ENCODE peak calls at places on chromosomes 11 and 22, in seven cellular contexts. J, S, X, P, Q, N and M are unnamed samples.

GRCh38 chr11:58576792-58577440 is 1.3 kb upstream of the LPXN start:
- DNase-seq in J (no peak), S (peak), X (no peak), P (no peak), Q (no peak), N (no peak), M (no peak)

GRCh38 chr11:28860898-28861297 is 752.7 kb downstream of the METTL15 start:
- DNase-seq in J (no peak), S (peak), X (no peak), P (peak), Q (no peak), N (no peak), M (no peak)

GRCh38 chr22:42697542-42698013 is 23.1 kb downstream of the A4GALT start:
- DNase-seq in J (no peak), S (peak), X (peak), P (peak), Q (peak), N (no peak), M (no peak)

GRCh38 chr11:77046060-77046501 is 11.9 kb downstream of the B3GNT6 start:
- DNase-seq in J (peak), S (no peak), X (peak), P (no peak), Q (no peak), N (peak), M (no peak)

GRCh38 chr11:64996327-64996709 is 453 bp downstream of the BATF2 start:
- DNase-seq in J (no peak), S (no peak), X (no peak), P (no peak), Q (no peak), N (no peak), M (no peak)

GRCh38 chr22:40571887-40572286 is 64.6 kb downstream of the MRTFA start:
- DNase-seq in J (no peak), S (no peak), X (no peak), P (no peak), Q (no peak), N (no peak), M (no peak)

GRCh38 chr11:87019582-87020271 is 18.0 kb upstream of the TMEM135 start:
- DNase-seq in J (no peak), S (no peak), X (no peak), P (no peak), Q (no peak), N (no peak), M (no peak)

GRCh38 chr22:41403532-41404318 is 22.0 kb downstream of the TEF start:
- DNase-seq in J (peak), S (peak), X (peak), P (no peak), Q (peak), N (peak), M (peak)

GRCh38 chr11:122813176-122813917 is 25.0 kb upstream of the CRTAM start:
- DNase-seq in J (peak), S (no peak), X (no peak), P (no peak), Q (no peak), N (no peak), M (no peak)

GRCh38 chr11:22508691-22509090 is 116.9 kb downstream of the FANCF start:
- DNase-seq in J (peak), S (no peak), X (no peak), P (no peak), Q (no peak), N (no peak), M (no peak)

GRCh38 chr22:44827666-44828065 is 75.3 kb downstream of the ARHGAP8 start:
- DNase-seq in J (no peak), S (no peak), X (no peak), P (no peak), Q (no peak), N (no peak), M (no peak)

DNA sequence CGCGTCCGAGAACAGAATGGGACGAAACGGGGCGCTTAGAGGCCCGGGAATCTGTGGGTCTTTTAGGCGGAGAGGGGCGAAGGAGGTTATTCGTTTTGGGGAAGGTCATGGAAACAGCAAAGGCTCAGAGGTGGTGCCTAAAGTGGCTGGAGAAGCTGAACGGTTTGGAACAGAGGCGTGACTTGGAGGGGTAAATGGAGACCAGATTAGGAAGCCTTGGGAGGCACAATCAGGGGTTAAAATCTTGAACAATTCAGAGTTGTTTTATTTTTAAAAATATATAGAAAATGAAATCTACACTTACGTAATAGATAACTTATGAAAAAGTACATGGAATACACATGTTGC is 247 bp upstream of the PLAAT5 start:
- DNase-seq in J (no peak), S (no peak), X (no peak), P (no peak), Q (no peak), N (no peak), M (no peak)
- H3K4me3 ChIP-seq in J (peak), S (peak), X (peak), P (peak), Q (peak), N (peak), M (peak)

GRCh38 chr22:24171822-24172221 is 9.5 kb upstream of the SUSD2 start:
- DNase-seq in J (no peak), S (no peak), X (no peak), P (no peak), Q (no peak), N (no peak), M (no peak)
- H3K4me3 ChIP-seq in J (no peak), S (no peak), X (no peak), P (no peak), Q (no peak), N (no peak), M (no peak)

GRCh38 chr11:72776844-72777754 is 16.7 kb downstream of the STARD10 start:
- DNase-seq in J (no peak), S (no peak), X (no peak), P (no peak), Q (peak), N (no peak), M (no peak)
- H3K4me3 ChIP-seq in J (no peak), S (no peak), X (no peak), P (no peak), Q (no peak), N (no peak), M (no peak)

GRCh38 chr22:24507742-24508141 is 12.6 kb downstream of the UPB1 start:
- DNase-seq in J (peak), S (no peak), X (peak), P (no peak), Q (no peak), N (no peak), M (no peak)

GRCh38 chr22:24513706-24514240 is 18.6 kb downstream of the UPB1 start:
- DNase-seq in J (no peak), S (no peak), X (no peak), P (no peak), Q (no peak), N (no peak), M (no peak)

GRCh38 chr22:24514241-24515024 is 19.3 kb downstream of the UPB1 start:
- DNase-seq in J (no peak), S (no peak), X (no peak), P (no peak), Q (no peak), N (no peak), M (no peak)

GRCh38 chr22:24512043-24512442 is 16.9 kb downstream of the UPB1 start:
- DNase-seq in J (no peak), S (no peak), X (no peak), P (no peak), Q (no peak), N (no peak), M (no peak)

DNA sequence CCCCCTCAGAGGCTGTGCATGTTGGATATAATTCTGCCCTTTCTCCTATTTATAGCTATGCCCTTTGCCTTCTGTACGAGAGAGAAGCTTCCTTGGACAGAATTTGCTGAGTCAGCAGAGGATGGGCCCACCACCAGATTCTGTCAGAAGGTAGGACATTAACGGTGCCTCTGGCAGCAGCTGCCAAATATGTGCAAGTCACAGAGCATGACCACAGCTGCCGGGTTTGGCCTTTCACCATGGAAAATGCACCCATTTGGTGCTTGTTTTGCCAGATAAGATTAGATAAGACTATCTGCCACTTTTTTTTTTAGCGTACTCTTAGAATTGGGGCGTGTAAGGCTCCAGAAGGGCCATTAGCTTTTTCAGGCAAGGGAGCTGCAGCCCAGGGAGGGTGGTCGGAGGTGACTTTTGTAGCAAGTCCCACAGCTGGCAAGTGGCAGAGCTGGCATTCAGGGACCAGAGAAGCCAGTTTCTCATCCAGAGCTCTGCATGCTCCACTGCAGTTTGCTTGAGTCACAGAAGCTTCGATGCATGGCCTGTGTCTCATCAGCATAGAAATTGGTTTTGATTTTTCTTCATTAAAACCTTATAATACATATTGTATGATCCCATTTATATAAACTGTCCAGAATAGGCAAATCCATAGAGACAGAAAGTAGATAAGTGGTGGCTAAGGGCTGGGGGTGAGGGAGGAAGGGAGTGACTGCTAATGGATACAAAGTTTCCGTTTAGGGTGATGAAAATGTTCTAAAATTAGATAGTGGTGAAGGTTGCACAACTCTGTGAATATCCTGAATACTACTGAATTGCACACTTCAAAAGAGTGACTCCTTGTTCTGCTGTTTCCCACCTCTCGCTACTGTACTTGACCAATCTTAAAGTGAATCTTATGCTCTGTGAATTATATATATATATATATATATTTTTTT is 15.8 kb downstream of the UPB1 start:
- DNase-seq in J (no peak), S (peak), X (peak), P (no peak), Q (peak), N (no peak), M (no peak)
- H3K4me3 ChIP-seq in J (no peak), S (no peak), X (no peak), P (no peak), Q (no peak), N (no peak), M (no peak)

DNA sequence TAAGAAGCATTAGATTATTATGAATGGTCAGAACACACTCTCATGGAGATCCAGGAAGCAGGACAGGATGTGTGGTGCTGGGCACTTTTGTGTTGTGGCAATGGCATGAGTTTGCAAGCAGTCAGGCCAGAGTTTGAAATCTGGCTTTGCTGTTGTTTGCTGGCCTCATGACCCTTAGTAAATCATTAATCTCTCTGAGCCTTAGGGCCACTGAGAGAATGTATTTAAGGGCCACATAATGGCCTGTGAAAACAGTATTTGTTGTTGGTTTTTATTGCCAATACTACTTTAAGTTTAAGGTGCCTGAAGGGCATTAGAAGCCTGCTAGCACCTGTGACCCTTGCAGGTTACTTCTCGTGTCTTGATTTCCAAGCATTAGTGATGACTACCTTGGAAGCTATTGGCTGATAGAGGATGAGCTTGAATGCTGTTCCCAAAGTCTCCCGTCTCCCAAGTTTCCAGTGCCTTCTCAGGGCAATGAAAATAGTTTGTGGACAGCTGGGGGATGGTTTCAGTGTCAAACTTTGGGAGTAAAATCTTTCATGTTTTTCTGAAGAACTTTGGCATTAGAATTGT is 24.6 kb downstream of the STIM1 start:
- DNase-seq in J (no peak), S (no peak), X (no peak), P (no peak), Q (no peak), N (no peak), M (no peak)
- H3K4me3 ChIP-seq in J (no peak), S (no peak), X (no peak), P (no peak), Q (no peak), N (no peak), M (no peak)

GRCh38 chr11:17736921-17737817 is 2.6 kb downstream of the KCNC1 start:
- DNase-seq in J (no peak), S (no peak), X (no peak), P (no peak), Q (no peak), N (no peak), M (no peak)

GRCh38 chr11:17733261-17733660 is 1.3 kb upstream of the KCNC1 start:
- DNase-seq in J (no peak), S (no peak), X (no peak), P (no peak), Q (no peak), N (no peak), M (no peak)

GRCh38 chr11:17735823-17736772 is 1.5 kb downstream of the KCNC1 start:
- DNase-seq in J (peak), S (no peak), X (no peak), P (no peak), Q (no peak), N (no peak), M (no peak)

GRCh38 chr11:17734986-17735822 is 623 bp downstream of the KCNC1 start:
- DNase-seq in J (peak), S (peak), X (peak), P (no peak), Q (peak), N (peak), M (no peak)

DNA sequence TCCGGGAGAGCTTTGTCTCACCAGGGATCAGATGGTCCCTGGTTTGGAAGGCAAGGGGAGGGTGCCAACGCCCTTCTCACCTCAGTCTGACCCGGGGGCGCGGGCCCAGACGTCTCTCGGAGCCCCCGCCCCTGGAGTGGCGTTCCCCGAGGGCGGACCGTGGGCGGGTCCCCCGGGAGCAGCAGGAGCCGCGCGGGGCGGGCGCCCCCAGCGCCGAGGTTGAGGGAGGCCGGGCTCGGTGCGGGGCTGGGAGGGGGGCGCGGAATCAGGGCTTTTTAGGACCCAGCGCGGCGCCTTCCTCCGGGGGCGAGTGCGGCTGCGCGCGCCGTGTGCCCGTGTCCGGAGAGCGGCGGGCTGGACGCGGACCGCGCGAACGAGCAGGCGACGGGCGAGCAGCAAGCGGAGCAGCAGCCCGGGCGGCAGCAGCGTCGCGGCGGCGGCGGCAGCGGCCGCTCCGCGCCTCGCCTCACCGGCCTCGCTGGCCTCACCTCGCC is at the start of gene KCNC1:
- DNase-seq in J (peak), S (peak), X (peak), P (no peak), Q (no peak), N (no peak), M (no peak)
- H3K4me3 ChIP-seq in J (peak), S (peak), X (peak), P (peak), Q (peak), N (no peak), M (peak)

GRCh38 chr22:36329217-36330078 is 58.3 kb downstream of the MYH9 start:
- DNase-seq in J (peak), S (peak), X (peak), P (peak), Q (peak), N (peak), M (peak)

GRCh38 chr22:36330655-36331305 is 57.0 kb downstream of the MYH9 start:
- DNase-seq in J (no peak), S (peak), X (no peak), P (no peak), Q (peak), N (no peak), M (no peak)

GRCh38 chr22:36330127-36330526 is 57.6 kb downstream of the MYH9 start:
- DNase-seq in J (no peak), S (no peak), X (no peak), P (no peak), Q (no peak), N (no peak), M (no peak)

GRCh38 chr22:36327922-36328551 is 59.7 kb downstream of the MYH9 start:
- DNase-seq in J (no peak), S (peak), X (peak), P (no peak), Q (peak), N (no peak), M (no peak)

DNA sequence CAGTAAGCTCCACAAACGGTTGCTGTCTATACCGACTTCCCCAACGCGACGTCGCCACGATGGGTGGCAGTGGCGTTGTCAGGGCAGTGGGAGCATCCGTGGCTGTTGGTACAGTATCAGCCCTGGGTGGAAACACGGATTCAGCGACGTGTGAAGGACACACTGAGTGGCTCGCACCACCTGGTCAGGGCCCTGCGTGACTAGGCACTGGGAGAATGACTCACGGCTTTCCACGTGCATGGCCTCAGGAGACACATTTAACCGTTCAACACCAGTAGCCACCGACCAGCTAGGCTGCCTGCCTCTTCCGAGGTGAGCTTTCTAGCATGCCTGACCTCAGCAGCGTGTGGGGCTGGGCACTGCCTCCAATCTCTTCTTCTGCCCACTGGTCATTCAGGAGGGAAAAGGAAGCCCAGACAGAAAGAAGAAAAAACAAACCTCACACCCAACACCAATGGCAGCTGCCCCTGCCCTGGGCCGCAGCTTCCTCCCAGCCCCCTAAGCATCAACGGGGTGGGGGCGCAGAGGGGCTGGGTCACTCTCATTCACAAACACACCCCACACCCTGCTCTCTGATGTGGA is 59.0 kb downstream of the MYH9 start:
- DNase-seq in J (no peak), S (peak), X (peak), P (peak), Q (peak), N (peak), M (no peak)
- H3K4me3 ChIP-seq in J (peak), S (no peak), X (no peak), P (no peak), Q (peak), N (peak), M (peak)

GRCh38 chr11:73623651-73624050 is 22.7 kb upstream of the PLEKHB1 start:
- DNase-seq in J (no peak), S (no peak), X (no peak), P (no peak), Q (no peak), N (no peak), M (no peak)
- H3K4me3 ChIP-seq in J (no peak), S (no peak), X (no peak), P (no peak), Q (no peak), N (no peak), M (no peak)

DNA sequence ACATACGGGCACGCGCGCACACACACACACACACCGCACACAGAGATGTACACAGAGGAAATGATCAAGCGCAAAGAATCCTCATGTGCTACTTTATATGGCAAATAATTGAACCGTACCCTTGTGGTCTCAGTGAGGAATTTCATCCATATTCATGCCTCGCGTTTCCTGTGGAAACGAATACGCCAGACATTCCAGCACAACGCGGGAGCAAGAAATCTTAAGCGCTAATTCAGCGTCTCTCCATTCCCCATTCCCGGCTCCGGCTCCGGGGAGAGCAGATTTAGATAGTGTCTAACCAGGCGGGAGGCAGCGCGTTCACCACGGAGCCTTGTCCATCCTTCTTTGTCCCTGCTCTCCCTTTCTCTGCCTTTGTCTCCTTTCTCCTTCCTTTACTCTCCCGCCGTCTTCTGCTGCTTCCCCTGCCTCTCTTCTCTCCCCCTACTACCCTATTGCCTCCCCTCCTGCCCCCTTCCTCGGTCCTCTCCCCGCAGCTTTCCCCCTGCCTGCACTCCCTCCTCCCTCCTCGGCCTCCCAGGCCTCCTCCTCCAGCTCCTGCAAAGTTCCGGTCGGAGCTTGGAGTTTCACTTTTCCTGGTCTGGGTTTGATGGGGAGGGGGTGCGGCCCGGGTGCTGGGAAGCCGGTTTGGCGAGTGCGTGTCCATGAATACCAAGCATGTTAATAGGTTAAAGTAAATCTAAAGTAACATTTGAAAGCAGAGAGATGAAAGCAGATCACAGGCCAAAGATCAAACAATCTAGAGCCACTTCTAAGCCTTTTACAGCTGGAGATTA is 579.3 kb downstream of the BUD13 start:
- DNase-seq in J (peak), S (peak), X (peak), P (no peak), Q (no peak), N (no peak), M (no peak)
- H3K4me3 ChIP-seq in J (peak), S (peak), X (peak), P (peak), Q (peak), N (no peak), M (no peak)